ENCODE peak calls at places on chromosomes 1 and 21, in seven cellular contexts. O is neural progenitor cell, B is mucosa of descending colon, W is GM19239, D is cerebellum, H is RPMI8226, Q is GM18507. X is an unnamed sample.

GRCh38 chr1:204410764-204411450 is 710 bp downstream of the PPP1R15B start:
- DNase-seq in H (peak; percentile 42), B (peak; percentile 76), D (peak; percentile 53), W (no peak), O (peak; percentile 40), Q (no peak), X (peak; percentile 77)

GRCh38 chr1:119988316-119989067 is 81.0 kb downstream of the NOTCH2 start:
- DNase-seq in W (no peak), Q (no peak), O (no peak), D (no peak), B (no peak), H (no peak), X (no peak)

GRCh38 chr1:25820247-25821111 is 725 bp downstream of the MTFR1L start:
- DNase-seq in B (peak; percentile 78), W (peak; percentile 81), O (peak; percentile 76), H (peak; percentile 80), D (peak; percentile 49), Q (peak; percentile 80), X (peak; percentile 83)

GRCh38 chr1:43537423-43538142 is 6.9 kb downstream of the PTPRF start:
- DNase-seq in H (peak; percentile 71), D (no peak), B (peak; percentile 64), Q (no peak), W (no peak), O (no peak), X (no peak)

GRCh38 chr1:95323117-95323516 is 89.1 kb downstream of the RWDD3 start:
- DNase-seq in W (no peak), Q (no peak), B (no peak), D (no peak), O (peak; percentile 16), H (no peak), X (no peak)

GRCh38 chr1:107570768-107571167 is 394.2 kb downstream of the VAV3 start:
- DNase-seq in B (no peak), W (no peak), O (no peak), H (no peak), D (no peak), Q (no peak), X (no peak)

GRCh38 chr21:40466893-40467483 is 380.0 kb downstream of the DSCAM start:
- DNase-seq in B (no peak), D (peak; percentile 18), W (no peak), O (peak; percentile 33), H (peak; percentile 46), Q (no peak), X (peak; percentile 35)

GRCh38 chr1:226100436-226101347 is 38.2 kb downstream of the H3-3A start:
- DNase-seq in Q (no peak), W (no peak), O (peak; percentile 70), B (peak; percentile 59), D (peak; percentile 58), H (peak; percentile 42), X (peak; percentile 67)

GRCh38 chr1:63630666-63631065 is 37.5 kb downstream of the PGM1 start:
- DNase-seq in B (no peak), D (no peak), Q (no peak), W (no peak), O (no peak), H (no peak), X (no peak)

GRCh38 chr1:226973371-226973897 is 33.3 kb downstream of the COQ8A start:
- DNase-seq in O (no peak), B (no peak), D (peak; percentile 89), H (no peak), Q (no peak), W (no peak), X (no peak)

GRCh38 chr1:203405703-203406430 is 54.9 kb upstream of the FMOD start:
- DNase-seq in O (no peak), W (no peak), D (no peak), H (no peak), B (no peak), Q (no peak), X (no peak)

GRCh38 chr1:61142726-61143500 is 60.6 kb downstream of the NFIA start:
- DNase-seq in B (no peak), W (no peak), Q (no peak), H (peak; percentile 20), O (no peak), D (no peak), X (no peak)

GRCh38 chr1:242629396-242629795 is 104.9 kb upstream of the PLD5 start:
- DNase-seq in Q (no peak), D (no peak), B (no peak), W (no peak), O (no peak), H (no peak), X (no peak)

GRCh38 chr21:32611471-32611997 is 643 bp downstream of the CFAP298 start:
- DNase-seq in Q (peak; percentile 18), H (peak; percentile 63), W (peak; percentile 22), D (no peak), B (peak; percentile 58), O (peak; percentile 57), X (peak; percentile 52)

GRCh38 chr1:98351506-98352038 is 309.9 kb upstream of the SNX7 start:
- DNase-seq in O (no peak), D (no peak), W (no peak), H (no peak), Q (no peak), B (no peak), X (no peak)